ENCODE peak calls at places on chromosomes 2 and 18, in seven cellular contexts. B, M, Y, N, F, L and H are unnamed samples.

GRCh38 chr2:212299943-212300342 is 238.7 kb downstream of the ERBB4 start:
- DNase-seq in B (no peak), M (peak; percentile 24), Y (no peak), N (no peak), F (no peak), L (no peak), H (no peak)

GRCh38 chr2:63654959-63655358 is 66.2 kb downstream of the MDH1 start:
- DNase-seq in B (no peak), M (peak; percentile 20), Y (no peak), N (no peak), F (no peak), L (no peak), H (no peak)

GRCh38 chr2:164840458-164840929 is 1.1 kb downstream of the COBLL1 start:
- DNase-seq in B (peak; percentile 50), M (peak; percentile 2), Y (peak; percentile 59), N (no peak), F (peak; percentile 40), L (peak; percentile 91), H (peak; percentile 93)

GRCh38 chr18:49149011-49149410 is 198.2 kb upstream of the SMAD7 start:
- DNase-seq in B (no peak), M (no peak), Y (no peak), N (peak; percentile 37), F (no peak), L (no peak), H (no peak)

GRCh38 chr2:113083311-113083710 is 15.5 kb downstream of the IL1F10 start:
- DNase-seq in B (no peak), M (no peak), Y (no peak), N (no peak), F (no peak), L (no peak), H (no peak)

GRCh38 chr2:213995400-213996105 is 415.3 kb upstream of the VWC2L start:
- DNase-seq in B (no peak), M (no peak), Y (no peak), N (no peak), F (no peak), L (no peak), H (no peak)

GRCh38 chr2:134301099-134301970 is 47.5 kb downstream of the MGAT5 start:
- DNase-seq in B (no peak), M (no peak), Y (peak; percentile 39), N (no peak), F (no peak), L (no peak), H (no peak)

GRCh38 chr2:127636248-127637235 is 9.4 kb upstream of the GPR17 start:
- DNase-seq in B (peak; percentile 16), M (no peak), Y (peak; percentile 31), N (no peak), F (no peak), L (no peak), H (peak; percentile 83)

GRCh38 chr2:107174126-107174525 is 288.2 kb upstream of the ST6GAL2 start:
- DNase-seq in B (no peak), M (no peak), Y (no peak), N (no peak), F (no peak), L (no peak), H (no peak)

GRCh38 chr2:44926957-44927356 is 14.5 kb upstream of the SIX3 start:
- DNase-seq in B (no peak), M (no peak), Y (no peak), N (no peak), F (no peak), L (no peak), H (no peak)

GRCh38 chr18:23134780-23135678 is at the start of gene CABLES1:
- DNase-seq in B (peak; percentile 60), M (peak; percentile 76), Y (peak; percentile 70), N (peak; percentile 51), F (peak; percentile 74), L (peak; percentile 92), H (peak; percentile 85)

GRCh38 chr2:222795671-222796357 is 65.0 kb upstream of the ACSL3 start:
- DNase-seq in B (no peak), M (no peak), Y (no peak), N (no peak), F (no peak), L (no peak), H (no peak)

GRCh38 chr2:228329279-228329678 is 147.8 kb upstream of the SPHKAP start:
- DNase-seq in B (no peak), M (no peak), Y (peak; percentile 53), N (peak; percentile 72), F (no peak), L (no peak), H (no peak)

GRCh38 chr18:46867471-46868170 is 49.7 kb downstream of the PIAS2 start:
- DNase-seq in B (no peak), M (no peak), Y (no peak), N (peak; percentile 8), F (no peak), L (no peak), H (no peak)

GRCh38 chr18:56748698-56749268 is 97.6 kb downstream of the WDR7 start:
- DNase-seq in B (no peak), M (no peak), Y (no peak), N (no peak), F (no peak), L (no peak), H (no peak)

GRCh38 chr2:166332049-166332448 is 43.7 kb downstream of the SCN9A start:
- DNase-seq in B (no peak), M (no peak), Y (no peak), N (no peak), F (no peak), L (no peak), H (no peak)

GRCh38 chr2:202033317-202034248 is at the start of gene FZD7:
- DNase-seq in B (peak; percentile 95), M (peak; percentile 87), Y (peak; percentile 96), N (peak; percentile 94), F (peak; percentile 93), L (peak; percentile 95), H (peak; percentile 95)

GRCh38 chr2:221200184-221200839 is 371.8 kb downstream of the EPHA4 start:
- DNase-seq in B (no peak), M (no peak), Y (no peak), N (no peak), F (no peak), L (no peak), H (no peak)

GRCh38 chr2:206084870-206085741 is 868 bp downstream of the INO80D start:
- DNase-seq in B (peak; percentile 47), M (peak; percentile 63), Y (peak; percentile 38), N (peak; percentile 18), F (peak; percentile 45), L (peak; percentile 60), H (peak; percentile 89)

GRCh38 chr18:74806700-74807416 is 209.2 kb downstream of the ZNF407 start:
- DNase-seq in B (no peak), M (peak; percentile 59), Y (no peak), N (no peak), F (no peak), L (no peak), H (no peak)

GRCh38 chr2:178194600-178195389 is 483 bp downstream of the OSBPL6 start:
- DNase-seq in B (peak; percentile 43), M (peak; percentile 26), Y (peak; percentile 45), N (peak; percentile 65), F (peak; percentile 50), L (peak; percentile 56), H (peak; percentile 80)

GRCh38 chr2:23012499-23012898 is 372.5 kb upstream of the KLHL29 start:
- DNase-seq in B (no peak), M (no peak), Y (no peak), N (no peak), F (no peak), L (no peak), H (no peak)

GRCh38 chr2:40431600-40431955 is 20.3 kb downstream of the SLC8A1 start:
- DNase-seq in B (no peak), M (no peak), Y (peak; percentile 66), N (no peak), F (peak; percentile 25), L (no peak), H (no peak)

GRCh38 chr2:149661844-149662243 is 74.3 kb upstream of the MMADHC start:
- DNase-seq in B (no peak), M (no peak), Y (no peak), N (no peak), F (no peak), L (no peak), H (no peak)

DNA sequence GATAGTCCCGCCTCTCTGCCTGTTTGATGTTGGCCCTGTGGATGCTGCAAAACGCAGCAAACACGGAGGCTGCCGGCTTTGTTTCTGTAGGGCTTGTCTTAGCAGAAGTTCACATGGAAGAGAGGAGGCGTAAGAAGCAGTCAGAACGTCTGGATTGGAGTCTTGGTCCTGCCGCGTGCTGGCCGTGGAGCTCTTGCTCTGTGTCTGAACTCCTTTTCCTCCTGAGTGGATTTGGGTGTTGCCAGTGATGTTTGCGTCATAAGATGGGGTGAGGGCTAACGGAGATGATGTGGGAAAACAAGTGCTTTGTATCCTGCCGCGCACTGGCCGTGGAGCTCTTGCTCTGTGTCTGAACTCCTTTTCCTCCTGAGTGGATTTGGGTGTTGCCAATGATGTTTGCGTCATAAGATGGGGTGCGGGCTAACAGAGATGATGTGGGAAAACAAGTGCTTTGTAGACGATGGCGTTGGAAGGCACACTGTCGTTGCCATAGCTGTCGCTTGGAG is 240.9 kb downstream of the AGAP1 start:
- DNase-seq in B (peak; percentile 30), M (no peak), Y (peak; percentile 39), N (no peak), F (no peak), L (no peak), H (no peak)
- H3K4me3 ChIP-seq in B (no peak overlapping the region), M (no peak overlapping the region), Y (no peak overlapping the region), N (no peak overlapping the region), F (no peak overlapping the region), L (no peak overlapping the region), H (no peak overlapping the region)

GRCh38 chr2:75456111-75456510 is 104.6 kb downstream of the EVA1A start:
- DNase-seq in B (no peak), M (no peak), Y (no peak), N (no peak), F (no peak), L (no peak), H (no peak)

GRCh38 chr2:75458201-75458600 is 102.5 kb downstream of the EVA1A start:
- DNase-seq in B (no peak), M (no peak), Y (no peak), N (no peak), F (no peak), L (no peak), H (no peak)

GRCh38 chr2:75454221-75454620 is 106.5 kb downstream of the EVA1A start:
- DNase-seq in B (no peak), M (no peak), Y (no peak), N (no peak), F (no peak), L (no peak), H (no peak)

GRCh38 chr2:75453696-75454095 is 107.0 kb downstream of the EVA1A start:
- DNase-seq in B (no peak), M (no peak), Y (no peak), N (no peak), F (no peak), L (no peak), H (no peak)

GRCh38 chr2:75456825-75457224 is 103.9 kb downstream of the EVA1A start:
- DNase-seq in B (no peak), M (no peak), Y (no peak), N (no peak), F (no peak), L (no peak), H (no peak)
- TF ChIP-seq CTCF in B (no peak), M (no peak), Y (no peak), N (no peak), F (no peak), L (no peak), H (no peak)

GRCh38 chr2:182868049-182868422 is 1.6 kb upstream of the FRZB start:
- DNase-seq in B (no peak), M (no peak), Y (no peak), N (no peak), F (no peak), L (no peak), H (no peak)
- H3K4me3 ChIP-seq in B (no peak overlapping the region), M (no peak overlapping the region), Y (no peak overlapping the region), N (no peak overlapping the region), F (no peak overlapping the region), L (no peak overlapping the region), H (no peak overlapping the region)

GRCh38 chr2:114534728-114535084 is 92.3 kb downstream of the DPP10 start:
- DNase-seq in B (no peak), M (no peak), Y (no peak), N (no peak), F (no peak), L (no peak), H (no peak)
- TF ChIP-seq CTCF in B (no peak), M (no peak), Y (no peak), N (no peak), F (no peak), L (no peak), H (no peak)